ENCODE peak calls at places on chromosomes 12 and 14, in ten cellular contexts. W, D, N, X, O, L, E, V, Q and F are unnamed samples.

GRCh38 chr12:104764225-104765073 is 193.6 kb downstream of the SLC41A2 start:
- DNase-seq in Q (no peak), X (no peak), D (no peak), E (no peak), W (no peak), L (no peak), N (no peak), O (no peak), V (no peak), F (no peak)

GRCh38 chr14:65531148-65531547 is 118.6 kb downstream of the FUT8 start:
- DNase-seq in O (no peak), X (no peak), E (no peak), W (no peak), N (no peak), D (no peak), Q (no peak), L (no peak), V (no peak), F (no peak)

GRCh38 chr14:97276573-97276972 is 479.4 kb downstream of the VRK1 start:
- DNase-seq in D (no peak), N (no peak), V (no peak), L (no peak), O (no peak), E (no peak), W (no peak), Q (no peak), X (no peak), F (no peak)

GRCh38 chr12:110316861-110317260 is 35.8 kb downstream of the ATP2A2 start:
- DNase-seq in N (peak; percentile 43), D (no peak), L (no peak), O (no peak), E (no peak), V (no peak), X (no peak), W (no peak), Q (no peak), F (no peak)

GRCh38 chr12:124392271-124392990 is 97.5 kb downstream of the RFLNA start:
- DNase-seq in O (peak; percentile 58), W (peak; percentile 13), N (peak; percentile 79), L (peak; percentile 87), E (peak; percentile 64), Q (peak; percentile 84), D (peak; percentile 64), V (no peak), X (no peak), F (no peak)

GRCh38 chr14:71245659-71246361 is 338.6 kb downstream of the PCNX1 start:
- DNase-seq in W (no peak), V (no peak), O (no peak), Q (no peak), N (no peak), X (no peak), L (no peak), E (no peak), D (no peak), F (no peak)

GRCh38 chr14:98949506-98950135 is 322.4 kb downstream of the BCL11B start:
- DNase-seq in D (no peak), X (no peak), E (no peak), O (no peak), W (no peak), N (no peak), V (no peak), L (no peak), Q (no peak), F (no peak)

GRCh38 chr14:36988989-36989388 is 183.4 kb downstream of the SLC25A21 start:
- DNase-seq in W (no peak), Q (no peak), L (no peak), N (no peak), E (no peak), X (no peak), D (no peak), O (no peak), V (no peak), F (no peak)

GRCh38 chr12:64528616-64529015 is 76.7 kb downstream of the TBK1 start:
- DNase-seq in W (no peak), Q (no peak), L (no peak), X (no peak), N (no peak), O (no peak), V (no peak), E (no peak), D (no peak), F (no peak)

GRCh38 chr12:72011374-72011773 is 72.7 kb downstream of the TPH2 start:
- DNase-seq in O (peak; percentile 22), N (no peak), V (no peak), X (no peak), W (no peak), Q (no peak), L (no peak), D (no peak), E (no peak), F (no peak)

GRCh38 chr12:43336962-43337555 is 214.9 kb downstream of the ADAMTS20 start:
- DNase-seq in V (peak; percentile 25), L (no peak), W (peak; percentile 51), D (no peak), E (no peak), O (no peak), Q (no peak), N (no peak), X (no peak), F (no peak)

DNA sequence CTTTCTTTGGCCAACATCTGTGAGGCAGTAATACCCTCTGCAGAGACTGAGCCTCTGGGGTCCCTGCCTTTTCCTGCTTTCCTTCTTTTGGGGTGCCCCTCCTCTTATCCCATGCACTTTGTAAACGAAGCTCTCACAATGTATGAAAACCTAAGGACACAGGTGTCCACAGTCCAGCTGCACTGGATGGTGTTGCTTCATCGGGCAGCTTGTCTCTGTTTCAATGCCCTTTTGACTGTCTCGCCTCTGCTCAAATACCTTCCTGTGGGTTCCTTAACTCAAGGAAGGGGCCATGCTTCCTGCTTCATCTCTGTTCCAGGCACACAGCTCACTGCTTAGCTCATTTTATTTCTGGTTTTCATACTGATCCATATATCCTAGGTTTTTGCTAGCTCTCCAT is 6.4 kb downstream of the C1RL start:
- DNase-seq in W (no peak), O (no peak), E (no peak), Q (no peak), D (no peak), N (no peak), X (no peak), V (no peak), L (peak; percentile 15), F (no peak)
- H3K27ac ChIP-seq in W (no peak overlapping the region), O (no peak overlapping the region), E (no peak overlapping the region), Q (no peak overlapping the region), D (no peak overlapping the region), N (no peak overlapping the region), X (no peak overlapping the region), V (no peak overlapping the region), L (no peak overlapping the region), F (no peak overlapping the region)

DNA sequence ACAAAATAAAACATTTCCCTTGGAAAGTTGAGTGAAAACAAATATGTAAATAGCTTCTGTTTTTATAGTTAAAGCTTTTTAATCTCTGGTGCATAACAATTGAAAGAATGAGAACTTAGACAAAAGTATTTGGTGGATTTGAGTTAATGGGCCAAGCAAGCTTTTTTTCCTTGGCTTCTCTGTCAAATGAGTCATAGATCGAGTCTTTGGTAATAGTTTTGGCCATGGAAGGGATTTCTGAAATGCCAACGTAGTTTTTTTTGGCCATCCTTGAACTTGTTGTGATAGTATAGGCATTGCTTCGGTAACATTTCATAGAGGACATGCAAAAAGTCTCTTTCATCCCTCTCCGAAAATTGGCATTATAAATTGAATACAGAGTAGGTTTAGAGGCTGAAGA is 34.9 kb downstream of the GPR19 start:
- DNase-seq in V (peak; percentile 29), Q (no peak), N (peak; percentile 47), L (no peak), D (no peak), W (no peak), O (no peak), E (no peak), X (no peak), F (no peak)
- H3K27ac ChIP-seq in V (no peak overlapping the region), Q (peak overlapping the region; percentile 70), N (no peak overlapping the region), L (peak overlapping the region; percentile 28), D (no peak overlapping the region), W (no peak overlapping the region), O (peak overlapping the region; percentile 56), E (no peak overlapping the region), X (no peak overlapping the region), F (peak overlapping the region; percentile 14)

DNA sequence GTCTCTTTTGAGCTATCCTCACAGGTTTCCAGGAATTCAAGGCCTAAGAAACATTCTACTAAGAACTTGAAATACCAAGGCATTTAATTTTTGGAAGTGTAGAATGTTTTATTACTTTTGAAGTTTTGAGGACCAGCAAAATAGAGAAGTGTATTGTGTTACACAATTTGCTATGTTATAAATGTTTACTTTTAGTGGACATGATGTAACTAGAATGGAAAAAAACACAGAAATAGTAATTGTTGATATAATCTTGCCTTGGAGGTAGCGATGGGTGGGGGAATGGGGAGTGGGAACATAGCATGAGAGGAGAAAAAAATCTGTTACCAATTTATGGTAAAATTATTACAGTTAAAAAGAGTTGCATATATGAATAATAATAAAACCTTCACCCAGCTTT is 81.8 kb downstream of the CRADD start:
- DNase-seq in E (no peak), V (no peak), L (no peak), D (no peak), W (no peak), N (no peak), O (no peak), X (no peak), Q (no peak), F (no peak)
- H3K27ac ChIP-seq in E (peak overlapping the region; percentile 39), V (no peak overlapping the region), L (no peak overlapping the region), D (no peak overlapping the region), W (no peak overlapping the region), N (no peak overlapping the region), O (no peak overlapping the region), X (no peak overlapping the region), Q (no peak overlapping the region), F (no peak overlapping the region)

GRCh38 chr12:57192920-57193319 is 23.7 kb upstream of the NXPH4 start:
- DNase-seq in E (no peak), N (no peak), Q (no peak), O (no peak), V (no peak), D (no peak), L (no peak), X (no peak), W (no peak), F (no peak)
- H3K27ac ChIP-seq in E (no peak overlapping the region), N (no peak overlapping the region), Q (no peak overlapping the region), O (no peak overlapping the region), V (peak overlapping the region; percentile 9), D (no peak overlapping the region), L (no peak overlapping the region), X (no peak overlapping the region), W (no peak overlapping the region), F (no peak overlapping the region)

DNA sequence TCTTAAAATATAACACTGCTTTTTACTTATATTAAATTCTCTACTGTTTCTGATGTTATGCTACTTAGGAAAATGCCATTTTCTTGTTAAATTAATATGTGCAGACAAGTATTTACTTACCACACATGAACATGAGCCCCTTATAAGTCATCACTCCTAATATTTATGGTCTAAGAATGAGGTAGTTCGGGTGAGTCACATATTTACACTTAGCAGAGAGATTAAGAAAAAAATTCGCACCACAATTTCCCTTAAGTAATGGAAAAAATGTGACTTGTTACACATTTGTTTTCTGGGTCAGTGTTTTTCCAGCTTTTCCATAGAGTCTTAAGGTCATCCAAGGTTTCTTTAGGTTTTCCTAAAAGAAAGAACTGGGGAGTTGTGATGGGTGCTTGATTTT is 68.4 kb downstream of the RERG start:
- DNase-seq in W (peak; percentile 93), O (no peak), V (peak; percentile 53), L (no peak), D (no peak), E (no peak), Q (no peak), N (no peak), X (no peak), F (no peak)
- H3K27ac ChIP-seq in W (no peak overlapping the region), O (peak overlapping the region; percentile 53), V (no peak overlapping the region), L (peak overlapping the region; percentile 87), D (no peak overlapping the region), E (peak overlapping the region; percentile 5), Q (no peak overlapping the region), N (no peak overlapping the region), X (no peak overlapping the region), F (no peak overlapping the region)